ENCODE peak calls at places on chromosomes 16 and 17, in eight cellular contexts. J, K, D, U, N, A, M and S are unnamed samples.

GRCh38 chr16:59259964-59260348 is 525.8 kb upstream of the GOT2 start:
- DNase-seq in J (no peak), K (no peak), D (peak; percentile 15), U (no peak), N (no peak), A (no peak), M (peak; percentile 10), S (no peak)

GRCh38 chr17:40065771-40066510 is 3.2 kb downstream of the THRA start:
- DNase-seq in J (no peak), K (no peak), D (no peak), U (peak; percentile 39), N (no peak), A (no peak), M (no peak), S (no peak)

GRCh38 chr16:66447491-66447890 is 20.4 kb downstream of the BEAN1 start:
- DNase-seq in J (no peak), K (no peak), D (no peak), U (no peak), N (peak; percentile 18), A (no peak), M (no peak), S (no peak)

GRCh38 chr16:80896778-80897177 is 92.4 kb upstream of the CDYL2 start:
- DNase-seq in J (no peak), K (no peak), D (no peak), U (no peak), N (no peak), A (no peak), M (no peak), S (no peak)

GRCh38 chr16:87200637-87201036 is 116.6 kb downstream of the C16orf95 start:
- DNase-seq in J (no peak), K (no peak), D (no peak), U (no peak), N (no peak), A (no peak), M (no peak), S (no peak)

GRCh38 chr17:37829446-37830142 is 84.7 kb upstream of the HNF1B start:
- DNase-seq in J (no peak), K (no peak), D (no peak), U (no peak), N (no peak), A (no peak), M (peak; percentile 23), S (no peak)

GRCh38 chr16:56424791-56425438 is 430 bp downstream of the AMFR start:
- DNase-seq in J (no peak), K (peak; percentile 15), D (peak; percentile 27), U (peak; percentile 73), N (peak; percentile 57), A (peak; percentile 33), M (peak; percentile 22), S (no peak)

GRCh38 chr17:37671028-37671812 is 28.0 kb upstream of the DDX52 start:
- DNase-seq in J (no peak), K (no peak), D (no peak), U (peak; percentile 64), N (peak; percentile 73), A (no peak), M (no peak), S (no peak)

GRCh38 chr16:4347765-4348509 is 3.2 kb downstream of the PAM16 start:
- DNase-seq in J (no peak), K (no peak), D (no peak), U (no peak), N (no peak), A (no peak), M (peak; percentile 47), S (no peak)

GRCh38 chr16:74455213-74455612 is 33.9 kb upstream of the CLEC18B start:
- DNase-seq in J (no peak), K (peak; percentile 90), D (peak; percentile 89), U (no peak), N (peak; percentile 48), A (no peak), M (no peak), S (no peak)

GRCh38 chr17:80479246-80479566 is 2.8 kb upstream of the NPTX1 start:
- DNase-seq in J (no peak), K (no peak), D (no peak), U (no peak), N (no peak), A (no peak), M (no peak), S (no peak)

GRCh38 chr16:85164838-85165516 is 52.7 kb upstream of the CIBAR2 start:
- DNase-seq in J (no peak), K (no peak), D (no peak), U (no peak), N (no peak), A (no peak), M (no peak), S (no peak)

GRCh38 chr17:72651988-72652387 is 440.5 kb downstream of the SLC39A11 start:
- DNase-seq in J (no peak), K (no peak), D (no peak), U (no peak), N (no peak), A (no peak), M (no peak), S (no peak)

GRCh38 chr17:1035546-1036170 is 38.7 kb downstream of the TIMM22 start:
- DNase-seq in J (no peak), K (no peak), D (no peak), U (no peak), N (no peak), A (no peak), M (no peak), S (no peak)

GRCh38 chr16:56944954-56945839 is 13.3 kb downstream of the HERPUD1 start:
- DNase-seq in J (no peak), K (no peak), D (peak; percentile 36), U (no peak), N (peak; percentile 44), A (peak; percentile 57), M (no peak), S (no peak)

GRCh38 chr17:74123350-74123749 is 80.1 kb upstream of the RPL38 start:
- DNase-seq in J (no peak), K (peak; percentile 4), D (peak; percentile 32), U (no peak), N (peak; percentile 31), A (no peak), M (no peak), S (no peak)
- TF ChIP-seq CTCF in J (no peak), K (no peak), D (no peak), U (no peak), N (no peak), A (no peak), M (no peak), S (no peak)

GRCh38 chr17:58533616-58534188 is 19.3 kb upstream of the MTMR4 start:
- DNase-seq in J (no peak), K (no peak), D (no peak), U (no peak), N (no peak), A (no peak), M (no peak), S (no peak)

GRCh38 chr17:58536541-58536940 is 22.1 kb upstream of the MTMR4 start:
- DNase-seq in J (no peak), K (no peak), D (no peak), U (no peak), N (no peak), A (no peak), M (no peak), S (no peak)

GRCh38 chr17:58534901-58535421 is 20.5 kb upstream of the MTMR4 start:
- DNase-seq in J (peak; percentile 59), K (peak; percentile 67), D (peak; percentile 57), U (no peak), N (no peak), A (no peak), M (peak; percentile 50), S (no peak)

GRCh38 chr17:58534331-58534730 is 19.9 kb upstream of the MTMR4 start:
- DNase-seq in J (no peak), K (no peak), D (no peak), U (no peak), N (no peak), A (no peak), M (no peak), S (no peak)

DNA sequence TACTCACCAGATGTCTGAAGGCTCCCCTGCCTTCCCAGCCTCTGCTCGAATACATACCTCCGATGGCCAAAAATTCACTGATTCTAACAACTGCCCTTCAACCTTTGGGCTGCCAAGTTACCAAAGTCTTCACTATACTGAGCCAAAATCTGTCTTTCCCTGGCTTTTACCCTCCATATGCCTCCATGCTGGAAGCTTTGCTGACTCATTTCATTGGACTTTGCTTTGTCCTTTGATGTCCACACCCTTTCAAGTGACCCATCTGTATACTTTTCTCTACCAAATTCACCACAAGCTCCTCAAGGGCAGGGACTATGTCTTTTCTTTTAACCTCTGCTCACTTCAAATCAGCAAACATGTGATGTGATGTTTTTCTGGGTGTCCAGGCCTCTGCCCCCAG is 21.0 kb upstream of the MTMR4 start:
- DNase-seq in J (peak; percentile 45), K (peak; percentile 43), D (peak; percentile 62), U (no peak), N (no peak), A (no peak), M (no peak), S (no peak)
- H3K4me3 ChIP-seq in J (no peak overlapping the region), K (no peak overlapping the region), D (no peak overlapping the region), U (no peak overlapping the region), N (no peak overlapping the region), A (no peak overlapping the region), M (no peak overlapping the region), S (no peak overlapping the region)

GRCh38 chr17:68431661-68432071 is 25.6 kb downstream of the WIPI1 start:
- DNase-seq in J (peak; percentile 50), K (peak; percentile 52), D (peak; percentile 6), U (no peak), N (no peak), A (no peak), M (peak; percentile 48), S (no peak)
- TF ChIP-seq CTCF in J (peak; percentile 44), K (peak; percentile 27), D (no peak), U (no peak), N (peak; percentile 11), A (no peak), M (peak; percentile 10), S (peak; percentile 46)

DNA sequence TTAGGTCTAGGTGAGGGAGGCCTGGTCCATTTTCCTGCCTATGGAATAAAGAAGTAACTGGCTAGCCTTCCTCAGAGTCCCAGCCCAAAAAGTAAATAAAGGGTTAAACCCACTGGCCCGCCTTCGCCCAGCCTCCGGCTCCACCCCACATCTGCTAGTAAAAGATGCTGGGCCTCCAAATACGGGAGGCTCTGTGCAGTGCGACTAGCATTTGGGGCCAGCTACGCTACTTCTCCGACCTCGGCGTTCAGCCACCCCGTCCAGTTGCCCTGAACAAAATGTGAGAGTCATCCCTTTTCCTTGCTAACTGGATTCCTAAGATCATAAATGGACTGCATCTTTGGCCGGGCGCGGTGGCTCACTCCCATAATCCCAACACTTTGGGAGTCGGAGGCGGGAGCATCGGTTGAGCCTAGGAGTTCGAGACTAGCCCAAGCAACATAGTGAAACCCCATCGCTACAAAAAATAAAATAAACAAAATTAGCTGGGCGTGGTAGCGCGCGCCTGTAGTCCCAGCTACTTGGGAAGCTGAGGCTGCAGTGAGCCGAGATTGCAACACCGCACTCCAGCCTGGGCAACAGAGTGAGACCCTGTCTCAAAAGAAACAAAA is 880 bp upstream of the MPP2 start:
- DNase-seq in J (peak; percentile 56), K (peak; percentile 78), D (peak; percentile 65), U (peak; percentile 63), N (peak; percentile 73), A (no peak), M (peak; percentile 7), S (no peak)
- H3K4me3 ChIP-seq in J (no peak overlapping the region), K (peak overlapping the region; percentile 68), D (peak overlapping the region; percentile 78), U (no peak overlapping the region), N (peak overlapping the region; percentile 36), A (no peak overlapping the region), M (no peak overlapping the region), S (no peak overlapping the region)